ENCODE peak calls at places on chromosomes 7 and 10, in nine cellular contexts. U is activated T-cell treated with anti-CD3 and anti-CD28 coated beads for 24 hours; Y is anterior cingulate cortex; X is ELR; K is cardiac muscle cell; C is bronchial epithelial cell; D is SK-N-MC; Z is activated naive CD8-positive, alpha-beta T cell treated with anti-CD3 and anti-CD28 coated beads, Interleukin-2, amount 50 U/mL, for 24 hours; V is adipocyte. O is an unnamed sample.

GRCh38 chr10:119238577-119238976 is 31.2 kb downstream of the GRK5 start:
- DNase-seq in U (no peak), Y (no peak), X (no peak), K (no peak), C (no peak), D (no peak), Z (no peak), V (peak; percentile 38), O (no peak)

GRCh38 chr10:93595378-93596288 is 5.4 kb downstream of the RBP4 start:
- DNase-seq in U (no peak), Y (no peak), X (no peak), K (no peak), C (no peak), D (peak; percentile 34), Z (no peak), V (no peak), O (no peak)

GRCh38 chr10:71812016-71812912 is 38.8 kb downstream of the PSAP start:
- DNase-seq in U (peak; percentile 74), Y (peak; percentile 74), X (peak; percentile 65), K (peak; percentile 73), C (peak; percentile 26), D (no peak), Z (peak; percentile 87), V (peak; percentile 78), O (peak; percentile 81)

GRCh38 chr10:97737770-97738265 is 890 bp downstream of the ZFYVE27 start:
- DNase-seq in U (no peak), Y (no peak), X (no peak), K (no peak), C (peak; percentile 62), D (no peak), Z (no peak), V (no peak), O (no peak)

GRCh38 chr10:60905580-60905979 is 38.4 kb downstream of the RHOBTB1 start:
- DNase-seq in U (no peak), Y (no peak), X (no peak), K (no peak), C (no peak), D (no peak), Z (no peak), V (peak; percentile 56), O (no peak)

GRCh38 chr10:32239770-32240169 is 107.2 kb downstream of the EPC1 start:
- DNase-seq in U (no peak), Y (no peak), X (peak; percentile 89), K (no peak), C (peak; percentile 90), D (no peak), Z (no peak), V (peak; percentile 55), O (no peak)

GRCh38 chr10:128322106-128322505 is 195.9 kb upstream of the MKI67 start:
- DNase-seq in U (no peak), Y (no peak), X (no peak), K (no peak), C (no peak), D (no peak), Z (no peak), V (no peak), O (no peak)

GRCh38 chr10:95706573-95706972 is 12.8 kb upstream of the TCTN3 start:
- DNase-seq in U (no peak), Y (no peak), X (no peak), K (no peak), C (no peak), D (no peak), Z (no peak), V (no peak), O (no peak)

GRCh38 chr7:88912852-88913251 is 117.3 kb upstream of the TEX47 start:
- DNase-seq in U (no peak), Y (no peak), X (no peak), K (no peak), C (no peak), D (no peak), Z (no peak), V (no peak), O (no peak)

GRCh38 chr10:33385016-33385415 is 50.5 kb upstream of the NRP1 start:
- DNase-seq in U (no peak), Y (no peak), X (no peak), K (no peak), C (no peak), D (no peak), Z (no peak), V (no peak), O (no peak)

GRCh38 chr10:112191223-112191622 is 7.7 kb upstream of the GPAM start:
- DNase-seq in U (no peak), Y (no peak), X (no peak), K (no peak), C (no peak), D (no peak), Z (no peak), V (no peak), O (no peak)

GRCh38 chr10:57260175-57260574 is 899.1 kb upstream of the ZWINT start:
- DNase-seq in U (no peak), Y (no peak), X (no peak), K (no peak), C (peak; percentile 14), D (no peak), Z (no peak), V (no peak), O (no peak)

O was measured in frontal cortex.